ENCODE peak calls at places on chromosomes 6 and 20, in eight cellular contexts. One of them, this sample, is unnamed.

GRCh38 chr20:44028868-44029847 is 114.5 kb downstream of the TOX2 start:
- DNase-seq in aorta: no peak
- DNase-seq in HCT116: no peak
- DNase-seq in spleen: peak; percentile 71
- DNase-seq in psoas muscle: no peak
- DNase-seq in substantia nigra: no peak
- DNase-seq in MM.1S: no peak
- DNase-seq in A549: no peak
- DNase-seq in this sample: no peak

GRCh38 chr6:97524846-97525245 is 241.8 kb upstream of the MMS22L start:
- DNase-seq in aorta: no peak
- DNase-seq in HCT116: no peak
- DNase-seq in spleen: peak; percentile 27
- DNase-seq in psoas muscle: no peak
- DNase-seq in substantia nigra: peak; percentile 12
- DNase-seq in MM.1S: no peak
- DNase-seq in A549: no peak
- DNase-seq in this sample: peak; percentile 54

GRCh38 chr20:2920473-2920872 is 47.2 kb downstream of the PTPRA start:
- DNase-seq in aorta: no peak
- DNase-seq in HCT116: no peak
- DNase-seq in spleen: no peak
- DNase-seq in psoas muscle: no peak
- DNase-seq in substantia nigra: no peak
- DNase-seq in MM.1S: no peak
- DNase-seq in A549: no peak
- DNase-seq in this sample: no peak

GRCh38 chr20:37245671-37246237 is 15.9 kb downstream of the GHRH start:
- DNase-seq in aorta: no peak
- DNase-seq in HCT116: no peak
- DNase-seq in spleen: no peak
- DNase-seq in psoas muscle: no peak
- DNase-seq in substantia nigra: no peak
- DNase-seq in MM.1S: no peak
- DNase-seq in A549: no peak
- DNase-seq in this sample: no peak

GRCh38 chr6:36970892-36971842 is 14.8 kb downstream of the MTCH1 start:
- DNase-seq in aorta: no peak
- DNase-seq in HCT116: no peak
- DNase-seq in spleen: peak; percentile 47
- DNase-seq in psoas muscle: no peak
- DNase-seq in substantia nigra: no peak
- DNase-seq in MM.1S: no peak
- DNase-seq in A549: no peak
- DNase-seq in this sample: no peak

GRCh38 chr20:24802286-24802820 is 146.7 kb upstream of the CST7 start:
- DNase-seq in aorta: no peak
- DNase-seq in HCT116: no peak
- DNase-seq in spleen: peak; percentile 58
- DNase-seq in psoas muscle: peak; percentile 22
- DNase-seq in substantia nigra: no peak
- DNase-seq in MM.1S: no peak
- DNase-seq in A549: no peak
- DNase-seq in this sample: no peak

GRCh38 chr20:14495066-14495465 is 157.7 kb upstream of the FLRT3 start:
- DNase-seq in aorta: no peak
- DNase-seq in HCT116: no peak
- DNase-seq in spleen: no peak
- DNase-seq in psoas muscle: no peak
- DNase-seq in substantia nigra: no peak
- DNase-seq in MM.1S: no peak
- DNase-seq in A549: no peak
- DNase-seq in this sample: no peak

GRCh38 chr20:45338121-45339030 is 9.8 kb downstream of the SDC4 start:
- DNase-seq in aorta: no peak
- DNase-seq in HCT116: no peak
- DNase-seq in spleen: no peak
- DNase-seq in psoas muscle: peak; percentile 15
- DNase-seq in substantia nigra: no peak
- DNase-seq in MM.1S: no peak
- DNase-seq in A549: no peak
- DNase-seq in this sample: no peak

GRCh38 chr6:170210651-170211403 is 80.1 kb downstream of the DLL1 start:
- DNase-seq in aorta: no peak
- DNase-seq in HCT116: no peak
- DNase-seq in spleen: no peak
- DNase-seq in psoas muscle: no peak
- DNase-seq in substantia nigra: no peak
- DNase-seq in MM.1S: no peak
- DNase-seq in A549: no peak
- DNase-seq in this sample: no peak

GRCh38 chr6:125550892-125551291 is 198.5 kb upstream of the HEY2 start:
- DNase-seq in aorta: no peak
- DNase-seq in HCT116: no peak
- DNase-seq in spleen: no peak
- DNase-seq in psoas muscle: no peak
- DNase-seq in substantia nigra: no peak
- DNase-seq in MM.1S: no peak
- DNase-seq in A549: no peak
- DNase-seq in this sample: no peak

GRCh38 chr6:164749126-164749758 is 560.2 kb downstream of the C6orf118 start:
- DNase-seq in aorta: peak; percentile 66
- DNase-seq in HCT116: no peak
- DNase-seq in spleen: no peak
- DNase-seq in psoas muscle: no peak
- DNase-seq in substantia nigra: no peak
- DNase-seq in MM.1S: peak; percentile 13
- DNase-seq in A549: no peak
- DNase-seq in this sample: no peak

DNA sequence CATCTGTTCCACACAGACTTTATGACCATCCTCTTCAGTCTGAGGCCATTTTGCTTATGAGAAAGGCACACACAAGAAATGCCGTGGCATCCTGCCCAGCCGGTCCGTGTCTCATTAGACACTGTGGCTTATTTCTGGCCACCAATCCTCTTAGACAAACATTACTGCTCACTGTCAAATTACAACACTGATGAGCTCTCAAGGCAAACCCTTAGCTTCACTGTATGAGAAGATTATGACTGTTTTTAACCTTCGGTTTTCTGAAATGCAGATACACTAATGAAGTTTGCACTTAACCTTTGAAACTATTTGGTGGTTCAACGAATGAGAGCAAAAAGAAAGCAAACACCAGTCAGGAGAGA is 50.5 kb upstream of the DST start:
- DNase-seq in aorta: peak; percentile 87
- DNase-seq in HCT116: no peak
- DNase-seq in spleen: peak; percentile 54
- DNase-seq in psoas muscle: peak; percentile 95
- DNase-seq in substantia nigra: peak; percentile 32
- DNase-seq in MM.1S: no peak
- DNase-seq in A549: no peak
- DNase-seq in this sample: no peak
- H3K27ac ChIP-seq in aorta: no peak overlapping the region
- H3K27ac ChIP-seq in HCT116: peak overlapping the region; percentile 61
- H3K27ac ChIP-seq in spleen: peak overlapping the region; percentile 69
- H3K27ac ChIP-seq in psoas muscle: peak overlapping the region; percentile 91
- H3K27ac ChIP-seq in substantia nigra: peak overlapping the region; percentile 88
- H3K27ac ChIP-seq in MM.1S: no peak overlapping the region
- H3K27ac ChIP-seq in A549: peak overlapping the region; percentile 73
- H3K27ac ChIP-seq in this sample: no peak overlapping the region

GRCh38 chr6:158287047-158287446 is 25.2 kb upstream of the TULP4 start:
- DNase-seq in aorta: no peak
- DNase-seq in HCT116: no peak
- DNase-seq in spleen: no peak
- DNase-seq in psoas muscle: no peak
- DNase-seq in substantia nigra: no peak
- DNase-seq in MM.1S: no peak
- DNase-seq in A549: no peak
- DNase-seq in this sample: no peak

GRCh38 chr6:158293122-158293521 is 19.1 kb upstream of the TULP4 start:
- DNase-seq in aorta: no peak
- DNase-seq in HCT116: no peak
- DNase-seq in spleen: no peak
- DNase-seq in psoas muscle: no peak
- DNase-seq in substantia nigra: no peak
- DNase-seq in MM.1S: no peak
- DNase-seq in A549: no peak
- DNase-seq in this sample: no peak

GRCh38 chr6:158292016-158292415 is 20.2 kb upstream of the TULP4 start:
- DNase-seq in aorta: no peak
- DNase-seq in HCT116: no peak
- DNase-seq in spleen: no peak
- DNase-seq in psoas muscle: no peak
- DNase-seq in substantia nigra: no peak
- DNase-seq in MM.1S: no peak
- DNase-seq in A549: no peak
- DNase-seq in this sample: no peak

GRCh38 chr6:158290040-158290439 is 22.2 kb upstream of the TULP4 start:
- DNase-seq in aorta: no peak
- DNase-seq in HCT116: no peak
- DNase-seq in spleen: no peak
- DNase-seq in psoas muscle: no peak
- DNase-seq in substantia nigra: no peak
- DNase-seq in MM.1S: peak; percentile 57
- DNase-seq in A549: no peak
- DNase-seq in this sample: no peak

GRCh38 chr6:158290659-158291058 is 21.6 kb upstream of the TULP4 start:
- DNase-seq in aorta: no peak
- DNase-seq in HCT116: no peak
- DNase-seq in spleen: peak; percentile 89
- DNase-seq in psoas muscle: no peak
- DNase-seq in substantia nigra: no peak
- DNase-seq in MM.1S: peak; percentile 80
- DNase-seq in A549: no peak
- DNase-seq in this sample: no peak
- H3K27ac ChIP-seq in aorta: no peak overlapping the region
- H3K27ac ChIP-seq in HCT116: no peak overlapping the region
- H3K27ac ChIP-seq in spleen: peak overlapping the region; percentile 68
- H3K27ac ChIP-seq in psoas muscle: no peak overlapping the region
- H3K27ac ChIP-seq in substantia nigra: no peak overlapping the region
- H3K27ac ChIP-seq in MM.1S: peak overlapping the region; percentile 96
- H3K27ac ChIP-seq in A549: no peak overlapping the region
- H3K27ac ChIP-seq in this sample: no peak overlapping the region

DNA sequence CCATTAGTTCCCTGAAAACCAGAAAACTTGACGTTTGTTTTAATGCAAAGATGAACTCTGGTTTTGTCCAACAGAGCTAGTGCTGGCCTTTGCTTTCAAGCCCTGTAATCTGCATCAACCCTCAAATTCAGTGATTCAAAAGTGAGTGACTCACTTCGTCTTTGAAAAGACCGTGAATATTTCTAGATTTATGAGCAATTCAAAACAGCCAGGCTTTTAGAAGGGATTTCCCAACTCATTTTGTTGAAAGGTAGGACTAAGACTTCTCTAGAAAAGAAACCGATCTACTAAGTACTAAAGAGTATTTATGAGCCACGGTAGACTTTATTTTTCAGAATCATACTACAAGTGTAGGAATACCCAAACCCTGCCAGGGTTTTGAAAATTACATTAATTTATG is 121.5 kb downstream of the UST start:
- DNase-seq in aorta: no peak
- DNase-seq in HCT116: no peak
- DNase-seq in spleen: no peak
- DNase-seq in psoas muscle: no peak
- DNase-seq in substantia nigra: no peak
- DNase-seq in MM.1S: no peak
- DNase-seq in A549: no peak
- DNase-seq in this sample: no peak
- H3K27ac ChIP-seq in aorta: no peak overlapping the region
- H3K27ac ChIP-seq in HCT116: no peak overlapping the region
- H3K27ac ChIP-seq in spleen: no peak overlapping the region
- H3K27ac ChIP-seq in psoas muscle: no peak overlapping the region
- H3K27ac ChIP-seq in substantia nigra: no peak overlapping the region
- H3K27ac ChIP-seq in MM.1S: no peak overlapping the region
- H3K27ac ChIP-seq in A549: no peak overlapping the region
- H3K27ac ChIP-seq in this sample: no peak overlapping the region

DNA sequence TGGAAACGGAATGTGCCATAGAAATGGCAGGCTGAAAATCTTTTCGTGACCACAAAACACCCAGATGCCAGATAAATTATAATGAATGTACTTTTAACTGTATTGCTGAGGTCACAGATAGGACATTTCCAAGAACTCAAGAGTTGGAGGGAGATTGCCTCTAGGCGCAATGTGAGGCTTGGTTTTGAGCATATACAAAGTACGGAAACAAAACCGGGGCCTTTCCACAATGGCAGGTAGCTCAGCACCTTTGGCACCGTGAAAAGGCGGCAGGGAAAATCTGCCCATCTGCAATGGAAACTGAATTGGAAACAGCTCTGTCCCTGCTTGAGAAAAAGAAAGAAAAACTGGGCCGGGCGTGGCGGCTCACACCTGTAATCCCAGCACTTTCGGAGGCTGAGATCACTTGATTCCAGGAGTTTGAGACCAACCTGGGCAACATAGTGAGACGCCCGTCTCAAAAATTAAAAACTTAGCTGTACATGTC is 10.5 kb upstream of the C20orf144 start:
- DNase-seq in aorta: no peak
- DNase-seq in HCT116: no peak
- DNase-seq in spleen: peak; percentile 20
- DNase-seq in psoas muscle: no peak
- DNase-seq in substantia nigra: no peak
- DNase-seq in MM.1S: no peak
- DNase-seq in A549: no peak
- DNase-seq in this sample: no peak
- H3K27ac ChIP-seq in aorta: no peak overlapping the region
- H3K27ac ChIP-seq in HCT116: no peak overlapping the region
- H3K27ac ChIP-seq in spleen: no peak overlapping the region
- H3K27ac ChIP-seq in psoas muscle: no peak overlapping the region
- H3K27ac ChIP-seq in substantia nigra: no peak overlapping the region
- H3K27ac ChIP-seq in MM.1S: no peak overlapping the region
- H3K27ac ChIP-seq in A549: no peak overlapping the region
- H3K27ac ChIP-seq in this sample: no peak overlapping the region

GRCh38 chr6:73703514-73703913 is 7.5 kb downstream of the CD109 start:
- DNase-seq in aorta: no peak
- DNase-seq in HCT116: no peak
- DNase-seq in spleen: no peak
- DNase-seq in psoas muscle: no peak
- DNase-seq in substantia nigra: no peak
- DNase-seq in MM.1S: no peak
- DNase-seq in A549: no peak
- DNase-seq in this sample: no peak
- H3K27ac ChIP-seq in aorta: no peak overlapping the region
- H3K27ac ChIP-seq in HCT116: peak overlapping the region; percentile 83
- H3K27ac ChIP-seq in spleen: no peak overlapping the region
- H3K27ac ChIP-seq in psoas muscle: no peak overlapping the region
- H3K27ac ChIP-seq in substantia nigra: no peak overlapping the region
- H3K27ac ChIP-seq in MM.1S: no peak overlapping the region
- H3K27ac ChIP-seq in A549: peak overlapping the region; percentile 95
- H3K27ac ChIP-seq in this sample: no peak overlapping the region